ENCODE peak calls at places on chromosomes 4 and X, in nine cellular contexts. W, O, M, H, L, G, C, B and J are unnamed samples.

GRCh38 chr4:5707366-5708133 is 809 bp downstream of the EVC2 start:
- DNase-seq in C (no peak), G (no peak), O (no peak), M (no peak), H (peak), W (no peak), L (no peak), B (no peak), J (no peak)

GRCh38 chr4:102427599-102427998 is 73.6 kb upstream of the NFKB1 start:
- DNase-seq in B (no peak), C (no peak), H (no peak), G (no peak), O (no peak), M (no peak), L (no peak), W (no peak), J (no peak)

GRCh38 chr4:27011401-27011800 is 150.8 kb downstream of the STIM2 start:
- DNase-seq in W (no peak), H (no peak), O (peak), G (no peak), C (no peak), M (no peak), L (no peak), B (no peak), J (no peak)

GRCh38 chrX:102339312-102340298 is 92.6 kb downstream of the NXF2 start:
- DNase-seq in O (no peak), L (no peak), M (no peak), G (no peak), C (no peak), W (no peak), H (no peak), B (no peak), J (no peak)

GRCh38 chrX:78123190-78123589 is 16.3 kb downstream of the TAF9B start:
- DNase-seq in L (no peak), B (no peak), M (peak), H (peak), G (no peak), W (no peak), C (peak), O (no peak), J (no peak)

GRCh38 chrX:15849555-15849954 is 5.1 kb downstream of the AP1S2 start:
- DNase-seq in C (no peak), W (no peak), H (peak), L (no peak), O (no peak), B (no peak), M (no peak), G (no peak), J (peak)

GRCh38 chrX:112841114-112841819 is 636 bp upstream of the AMOT start:
- DNase-seq in H (peak), W (peak), O (peak), L (peak), G (peak), B (peak), M (peak), C (peak), J (peak)

GRCh38 chrX:19824603-19825002 is 62.8 kb downstream of the SH3KBP1 start:
- DNase-seq in W (no peak), H (peak), O (no peak), G (no peak), M (no peak), C (peak), L (no peak), B (no peak), J (no peak)

GRCh38 chrX:102624105-102624504 is 24.8 kb downstream of the ARMCX5 start:
- DNase-seq in H (peak), C (no peak), L (peak), M (no peak), B (no peak), W (no peak), O (no peak), G (no peak), J (no peak)

GRCh38 chr4:6658635-6659075 is 18.2 kb downstream of the MRFAP1 start:
- DNase-seq in W (no peak), L (no peak), C (peak), O (no peak), B (no peak), M (peak), G (no peak), H (peak), J (no peak)

GRCh38 chr4:95124906-95125504 is 367.2 kb downstream of the BMPR1B start:
- DNase-seq in B (no peak), G (peak), M (no peak), W (no peak), L (peak), H (peak), O (no peak), C (no peak), J (peak)

GRCh38 chrX:38694394-38694793 is 106.9 kb upstream of the MID1IP1 start:
- DNase-seq in H (peak), G (no peak), L (no peak), O (no peak), M (no peak), W (no peak), B (no peak), C (no peak), J (no peak)

GRCh38 chr4:15238720-15239119 is 189.1 kb upstream of the C1QTNF7 start:
- DNase-seq in M (no peak), O (no peak), B (no peak), L (peak), W (no peak), H (peak), C (no peak), G (peak), J (peak)

GRCh38 chr4:155773196-155773800 is 14.5 kb downstream of the GUCY1B1 start:
- DNase-seq in H (no peak), C (no peak), L (no peak), O (no peak), M (no peak), G (no peak), W (no peak), B (no peak), J (no peak)

GRCh38 chrX:80648023-80648422 is 161.7 kb downstream of the BRWD3 start:
- DNase-seq in W (no peak), O (no peak), C (no peak), H (peak), M (no peak), L (peak), G (no peak), B (no peak), J (peak)

GRCh38 chr4:159070742-159071141 is 32.1 kb upstream of the RAPGEF2 start:
- DNase-seq in M (no peak), G (peak), L (no peak), H (peak), W (no peak), O (no peak), B (no peak), C (no peak), J (no peak)

GRCh38 chrX:46543441-46543840 is 1.8 kb downstream of the ZNF674 start:
- DNase-seq in H (no peak), O (no peak), W (no peak), G (no peak), B (no peak), C (no peak), L (peak), M (no peak), J (no peak)

GRCh38 chr4:2806392-2807355 is 13.8 kb downstream of the SH3BP2 start:
- DNase-seq in B (no peak), M (no peak), G (no peak), O (no peak), C (no peak), W (no peak), L (no peak), H (peak), J (no peak)

GRCh38 chrX:13094780-13095425 is 50.5 kb upstream of the FAM9C start:
- DNase-seq in B (no peak), L (no peak), G (no peak), M (no peak), O (no peak), H (peak), W (no peak), C (no peak), J (no peak)

GRCh38 chrX:136828830-136829229 is 48.1 kb upstream of the ARHGEF6 start:
- DNase-seq in H (no peak), C (no peak), B (no peak), G (no peak), W (no peak), L (peak), O (no peak), M (no peak), J (no peak)

GRCh38 chrX:12804655-12805054 is 13.4 kb downstream of the PRPS2 start:
- DNase-seq in W (no peak), O (no peak), L (no peak), C (no peak), B (no peak), M (no peak), G (no peak), H (no peak), J (no peak)

GRCh38 chr4:8188743-8189550 is 10.1 kb upstream of the SH3TC1 start:
- DNase-seq in W (no peak), B (peak), H (no peak), L (no peak), C (no peak), G (no peak), O (no peak), M (no peak), J (no peak)

GRCh38 chrX:7515681-7516413 is 327.1 kb upstream of the VCX start:
- DNase-seq in H (peak), L (no peak), M (no peak), C (no peak), O (no peak), W (no peak), G (no peak), B (no peak), J (no peak)

GRCh38 chrX:155070038-155070437 is 898 bp downstream of the CMC4 start:
- DNase-seq in C (no peak), W (no peak), M (no peak), G (no peak), O (no peak), H (peak), L (no peak), B (no peak), J (no peak)

GRCh38 chr4:47032405-47033106 is 1.2 kb downstream of the GABRB1 start:
- DNase-seq in O (no peak), C (peak), B (no peak), L (peak), G (peak), H (peak), W (no peak), M (peak), J (peak)

GRCh38 chrX:109934935-109935334 is 68.0 kb upstream of the TMEM164 start:
- DNase-seq in G (no peak), B (no peak), O (no peak), W (no peak), M (no peak), C (no peak), L (no peak), H (peak), J (no peak)

GRCh38 chr4:150938417-150938816 is 76.7 kb downstream of the LRBA start:
- DNase-seq in L (no peak), M (no peak), H (peak), B (no peak), O (no peak), C (no peak), G (no peak), W (no peak), J (peak)

GRCh38 chr4:66929748-66930147 is 615.6 kb downstream of the CENPC start:
- DNase-seq in M (no peak), O (no peak), C (no peak), H (no peak), B (peak), L (no peak), G (no peak), W (no peak), J (no peak)

GRCh38 chrX:76555816-76556215 is 128.3 kb downstream of the MAGEE1 start:
- DNase-seq in C (no peak), G (no peak), M (no peak), L (peak), H (peak), W (no peak), B (peak), O (peak), J (peak)

GRCh38 chrX:141947350-141947749 is 43.7 kb downstream of the MAGEC1 start:
- DNase-seq in O (no peak), G (no peak), H (no peak), L (no peak), M (no peak), W (no peak), B (no peak), C (no peak), J (no peak)

GRCh38 chr4:103152381-103152780 is 45.8 kb downstream of the CENPE start:
- DNase-seq in L (no peak), M (no peak), C (no peak), H (no peak), B (no peak), G (no peak), O (no peak), W (no peak), J (no peak)

GRCh38 chrX:128931071-128931470 is 592.2 kb downstream of the SMARCA1 start:
- DNase-seq in O (no peak), H (no peak), W (no peak), C (no peak), G (no peak), M (no peak), L (no peak), B (no peak), J (no peak)

GRCh38 chr4:82569076-82569475 is 7.3 kb upstream of the TMEM150C start:
- DNase-seq in H (no peak), W (no peak), B (no peak), G (no peak), M (no peak), C (no peak), L (no peak), O (no peak), J (no peak)

GRCh38 chr4:6776920-6777635 is 5.4 kb upstream of the KIAA0232 start:
- DNase-seq in W (no peak), H (no peak), B (no peak), O (no peak), C (no peak), M (no peak), G (no peak), L (no peak), J (no peak)

GRCh38 chrX:124018031-124018430 is 56.5 kb downstream of the STAG2 start:
- DNase-seq in O (no peak), G (no peak), M (no peak), C (no peak), H (no peak), W (no peak), B (no peak), L (peak), J (no peak)

GRCh38 chrX:46255066-46255465 is 290.2 kb downstream of the ZNF674 start:
- DNase-seq in C (no peak), M (no peak), H (no peak), B (no peak), L (peak), O (no peak), W (no peak), G (no peak), J (no peak)

GRCh38 chr4:153153339-153153851 is 50.8 kb upstream of the TRIM2 start:
- DNase-seq in B (peak), O (no peak), H (peak), G (peak), C (peak), L (no peak), W (peak), M (peak), J (peak)

GRCh38 chrX:18887177-18887820 is 96.6 kb downstream of the PHKA2 start:
- DNase-seq in H (no peak), O (no peak), M (no peak), L (no peak), G (no peak), B (no peak), C (no peak), W (no peak), J (no peak)

GRCh38 chr4:14415146-14415545 is 587.1 kb upstream of the CPEB2 start:
- DNase-seq in L (no peak), C (no peak), B (no peak), W (no peak), O (no peak), M (no peak), G (no peak), H (peak), J (no peak)

GRCh38 chr4:45327544-45327943 is 601.2 kb upstream of the GNPDA2 start:
- DNase-seq in O (no peak), G (no peak), B (no peak), M (no peak), C (no peak), L (no peak), W (no peak), H (no peak), J (no peak)